ENCODE peak calls at places on chromosomes 4 and X, in four cellular contexts. One of them, this sample, is unnamed.
A peak's percentile ranks its signal among the peaks of the same experiment; 100 is the strongest.

GRCh38 chr4:30722916-30723270 is 2.7 kb downstream of the PCDH7 start:
- DNase-seq in heart right ventricle: no peak
- DNase-seq in IMR-90: no peak
- DNase-seq in suprapubic skin: no peak
- DNase-seq in this sample: no peak

GRCh38 chr4:70059149-70059548 is 8.9 kb downstream of the HTN1 start:
- DNase-seq in heart right ventricle: no peak
- DNase-seq in IMR-90: no peak
- DNase-seq in suprapubic skin: no peak
- DNase-seq in this sample: no peak

GRCh38 chrX:155434906-155435743 is 23.3 kb downstream of the F8A3 start:
- DNase-seq in heart right ventricle: no peak
- DNase-seq in IMR-90: no peak
- DNase-seq in suprapubic skin: no peak
- DNase-seq in this sample: peak; percentile 27

GRCh38 chr4:63777571-63777970 is 631.7 kb downstream of the TECRL start:
- DNase-seq in heart right ventricle: no peak
- DNase-seq in IMR-90: no peak
- DNase-seq in suprapubic skin: no peak
- DNase-seq in this sample: no peak

GRCh38 chr4:165784672-165785071 is 88.4 kb upstream of the TLL1 start:
- DNase-seq in heart right ventricle: peak; percentile 80
- DNase-seq in IMR-90: no peak
- DNase-seq in suprapubic skin: no peak
- DNase-seq in this sample: peak; percentile 2

GRCh38 chrX:39848900-39849299 is 248.9 kb downstream of the BCOR start:
- DNase-seq in heart right ventricle: no peak
- DNase-seq in IMR-90: peak; percentile 95
- DNase-seq in suprapubic skin: no peak
- DNase-seq in this sample: peak; percentile 81

GRCh38 chr4:148447672-148448071 is 5.5 kb upstream of the NR3C2 start:
- DNase-seq in heart right ventricle: peak; percentile 14
- DNase-seq in IMR-90: no peak
- DNase-seq in suprapubic skin: no peak
- DNase-seq in this sample: peak; percentile 39

GRCh38 chr4:110865611-110866254 is 242.9 kb upstream of the PITX2 start:
- DNase-seq in heart right ventricle: no peak
- DNase-seq in IMR-90: peak; percentile 55
- DNase-seq in suprapubic skin: no peak
- DNase-seq in this sample: peak; percentile 57

GRCh38 chr4:151917145-151917775 is 156.5 kb upstream of the GATB start:
- DNase-seq in heart right ventricle: no peak
- DNase-seq in IMR-90: no peak
- DNase-seq in suprapubic skin: no peak
- DNase-seq in this sample: no peak

GRCh38 chrX:397575-397974 is 10.9 kb upstream of the PPP2R3B start:
- DNase-seq in heart right ventricle: peak; percentile 68
- DNase-seq in IMR-90: peak; percentile 46
- DNase-seq in suprapubic skin: no peak
- DNase-seq in this sample: peak; percentile 71

GRCh38 chr4:175412744-175413143 is 399.3 kb downstream of the GPM6A start:
- DNase-seq in heart right ventricle: no peak
- DNase-seq in IMR-90: peak; percentile 63
- DNase-seq in suprapubic skin: no peak
- DNase-seq in this sample: peak; percentile 32

GRCh38 chr4:76526585-76526990 is 91.6 kb downstream of the SHROOM3 start:
- DNase-seq in heart right ventricle: no peak
- DNase-seq in IMR-90: no peak
- DNase-seq in suprapubic skin: no peak
- DNase-seq in this sample: peak; percentile 26

GRCh38 chr4:38739438-38739837 is 43.4 kb downstream of the TLR10 start:
- DNase-seq in heart right ventricle: no peak
- DNase-seq in IMR-90: no peak
- DNase-seq in suprapubic skin: no peak
- DNase-seq in this sample: no peak

GRCh38 chrX:79081895-79082512 is 62.5 kb upstream of the GPR174 start:
- DNase-seq in heart right ventricle: peak; percentile 6
- DNase-seq in IMR-90: peak; percentile 4
- DNase-seq in suprapubic skin: no peak
- DNase-seq in this sample: no peak

GRCh38 chr4:168710353-168710946 is 213.6 kb downstream of the PALLD start:
- DNase-seq in heart right ventricle: peak; percentile 36
- DNase-seq in IMR-90: peak; percentile 79
- DNase-seq in suprapubic skin: no peak
- DNase-seq in this sample: peak; percentile 56

GRCh38 chr4:71187399-71188196 is 151.2 kb upstream of the SLC4A4 start:
- DNase-seq in heart right ventricle: peak; percentile 16
- DNase-seq in IMR-90: peak; percentile 60
- DNase-seq in suprapubic skin: no peak
- DNase-seq in this sample: peak; percentile 32

GRCh38 chr4:11698846-11699590 is 270.3 kb upstream of the HS3ST1 start:
- DNase-seq in heart right ventricle: no peak
- DNase-seq in IMR-90: peak; percentile 80
- DNase-seq in suprapubic skin: no peak
- DNase-seq in this sample: peak; percentile 72

GRCh38 chr4:93670434-93670833 is 158.1 kb upstream of the ATOH1 start:
- DNase-seq in heart right ventricle: no peak
- DNase-seq in IMR-90: no peak
- DNase-seq in suprapubic skin: no peak
- DNase-seq in this sample: no peak

GRCh38 chr4:168353746-168354145 is 35.2 kb upstream of the DDX60 start:
- DNase-seq in heart right ventricle: no peak
- DNase-seq in IMR-90: no peak
- DNase-seq in suprapubic skin: no peak
- DNase-seq in this sample: no peak

GRCh38 chr4:104493071-104493831 is 1.4 kb downstream of the CXXC4 start:
- DNase-seq in heart right ventricle: no peak
- DNase-seq in IMR-90: no peak
- DNase-seq in suprapubic skin: no peak
- DNase-seq in this sample: no peak

GRCh38 chrX:20461576-20461975 is 194.9 kb upstream of the RPS6KA3 start:
- DNase-seq in heart right ventricle: no peak
- DNase-seq in IMR-90: peak; percentile 39
- DNase-seq in suprapubic skin: no peak
- DNase-seq in this sample: peak; percentile 48

GRCh38 chr4:146343199-146343598 is 128.9 kb downstream of the REELD1 start:
- DNase-seq in heart right ventricle: no peak
- DNase-seq in IMR-90: no peak
- DNase-seq in suprapubic skin: no peak
- DNase-seq in this sample: no peak

GRCh38 chr4:158799856-158800255 is 31.0 kb downstream of the FNIP2 start:
- DNase-seq in heart right ventricle: no peak
- DNase-seq in IMR-90: no peak
- DNase-seq in suprapubic skin: no peak
- DNase-seq in this sample: no peak

GRCh38 chr4:73690051-73690744 is 50.2 kb upstream of the CXCL8 start:
- DNase-seq in heart right ventricle: no peak
- DNase-seq in IMR-90: peak; percentile 76
- DNase-seq in suprapubic skin: no peak
- DNase-seq in this sample: peak; percentile 63

GRCh38 chr4:185232370-185232769 is 23.0 kb downstream of the SNX25 start:
- DNase-seq in heart right ventricle: no peak
- DNase-seq in IMR-90: peak; percentile 57
- DNase-seq in suprapubic skin: no peak
- DNase-seq in this sample: no peak

GRCh38 chr4:78313754-78314120 is 237.8 kb upstream of the ANXA3 start:
- DNase-seq in heart right ventricle: no peak
- DNase-seq in IMR-90: no peak
- DNase-seq in suprapubic skin: no peak
- DNase-seq in this sample: no peak

GRCh38 chr4:113008726-113009125 is 40.7 kb upstream of the ANK2 start:
- DNase-seq in heart right ventricle: no peak
- DNase-seq in IMR-90: no peak
- DNase-seq in suprapubic skin: no peak
- DNase-seq in this sample: no peak

GRCh38 chr4:139696491-139696890 is 30.9 kb downstream of the MGST2 start:
- DNase-seq in heart right ventricle: no peak
- DNase-seq in IMR-90: no peak
- DNase-seq in suprapubic skin: no peak
- DNase-seq in this sample: no peak

GRCh38 chr4:139694522-139694921 is 28.9 kb downstream of the MGST2 start:
- DNase-seq in heart right ventricle: no peak
- DNase-seq in IMR-90: no peak
- DNase-seq in suprapubic skin: no peak
- DNase-seq in this sample: no peak

GRCh38 chr4:139686988-139687387 is 21.4 kb downstream of the MGST2 start:
- DNase-seq in heart right ventricle: no peak
- DNase-seq in IMR-90: no peak
- DNase-seq in suprapubic skin: no peak
- DNase-seq in this sample: no peak

GRCh38 chr4:139689093-139689722 is 23.6 kb downstream of the MGST2 start:
- DNase-seq in heart right ventricle: no peak
- DNase-seq in IMR-90: peak; percentile 24
- DNase-seq in suprapubic skin: no peak
- DNase-seq in this sample: no peak

GRCh38 chr4:139692300-139693012 is 26.8 kb downstream of the MGST2 start:
- DNase-seq in heart right ventricle: peak; percentile 42
- DNase-seq in IMR-90: no peak
- DNase-seq in suprapubic skin: no peak
- DNase-seq in this sample: no peak
- TF ChIP-seq CTCF in heart right ventricle: no peak
- TF ChIP-seq CTCF in IMR-90: peak; percentile 20
- TF ChIP-seq CTCF in suprapubic skin: peak; percentile 22
- TF ChIP-seq CTCF in this sample: no peak

GRCh38 chrX:71487814-71488213 is 45.1 kb upstream of the OGT start:
- DNase-seq in heart right ventricle: no peak
- DNase-seq in IMR-90: no peak
- DNase-seq in suprapubic skin: no peak
- DNase-seq in this sample: no peak

GRCh38 chrX:71493111-71493613 is 39.7 kb upstream of the OGT start:
- DNase-seq in heart right ventricle: peak; percentile 7
- DNase-seq in IMR-90: no peak
- DNase-seq in suprapubic skin: peak; percentile 64
- DNase-seq in this sample: peak; percentile 2

GRCh38 chrX:71489540-71489939 is 43.4 kb upstream of the OGT start:
- DNase-seq in heart right ventricle: no peak
- DNase-seq in IMR-90: no peak
- DNase-seq in suprapubic skin: no peak
- DNase-seq in this sample: peak; percentile 14

GRCh38 chrX:71496476-71496875 is 36.4 kb upstream of the OGT start:
- DNase-seq in heart right ventricle: no peak
- DNase-seq in IMR-90: no peak
- DNase-seq in suprapubic skin: no peak
- DNase-seq in this sample: no peak

DNA sequence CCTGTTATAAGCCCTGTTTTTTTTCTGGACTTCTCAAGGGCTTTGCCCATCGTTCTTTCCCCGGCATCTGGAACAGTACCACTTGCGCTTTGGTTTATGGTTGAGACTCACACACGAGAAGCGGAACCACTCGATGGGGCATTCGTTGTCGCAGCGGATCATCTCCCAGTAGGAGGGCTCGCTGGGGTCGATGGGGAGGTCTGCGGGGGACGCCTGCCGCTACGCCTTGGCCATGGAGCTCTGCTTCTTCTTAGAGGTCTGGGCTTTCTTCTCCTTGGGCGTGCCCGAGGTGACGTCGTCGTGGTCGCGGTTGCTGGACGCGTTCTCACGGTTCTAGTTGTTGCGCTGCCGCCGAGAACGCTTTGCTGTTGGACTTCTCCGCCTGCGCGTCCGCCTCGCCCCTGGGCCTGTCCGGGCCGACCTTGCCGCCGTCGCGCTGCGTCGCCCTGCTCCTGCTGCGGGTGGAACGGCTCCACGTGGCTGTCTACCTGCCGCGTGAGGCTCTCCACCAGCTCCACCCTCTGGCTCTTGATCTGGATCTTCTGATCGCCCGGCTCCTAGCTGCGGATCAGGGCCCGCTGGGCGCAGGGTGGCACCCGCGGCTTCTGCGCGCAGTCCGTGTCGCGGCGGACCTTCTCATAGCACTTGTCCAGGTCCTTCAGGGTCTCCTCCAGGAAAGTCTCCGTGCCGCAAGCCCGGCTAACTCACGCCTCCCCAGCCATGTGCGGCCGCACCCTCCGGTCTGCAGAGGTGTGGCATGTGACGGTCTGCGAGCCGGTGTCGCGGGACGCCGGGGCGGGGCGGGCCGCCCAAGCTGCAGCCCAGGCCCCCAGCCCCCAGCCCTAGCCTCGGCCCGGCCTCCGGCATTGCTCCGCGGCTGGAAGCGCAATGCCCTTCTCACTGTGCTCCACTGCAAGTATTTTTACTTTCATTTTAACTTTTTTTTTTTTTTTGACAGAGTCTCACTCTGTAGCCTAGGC is 40.5 kb upstream of the OGT start:
- DNase-seq in heart right ventricle: peak; percentile 24
- DNase-seq in IMR-90: peak; percentile 26
- DNase-seq in suprapubic skin: peak; percentile 71
- DNase-seq in this sample: peak; percentile 21
- H3K4me3 ChIP-seq in heart right ventricle: no peak overlapping the region
- H3K4me3 ChIP-seq in IMR-90: peak overlapping the region; percentile 54
- H3K4me3 ChIP-seq in suprapubic skin: peak overlapping the region; percentile 58
- H3K4me3 ChIP-seq in this sample: peak overlapping the region; percentile 56

GRCh38 chr4:139453371-139454110 is 380 bp upstream of the RAB33B start:
- DNase-seq in heart right ventricle: peak; percentile 98
- DNase-seq in IMR-90: peak; percentile 97
- DNase-seq in suprapubic skin: peak; percentile 99
- DNase-seq in this sample: peak; percentile 99

GRCh38 chr4:139454111-139454600 is at the start of gene RAB33B:
- DNase-seq in heart right ventricle: no peak
- DNase-seq in IMR-90: peak; percentile 86
- DNase-seq in suprapubic skin: peak; percentile 95
- DNase-seq in this sample: peak; percentile 88

GRCh38 chr4:139452000-139452399 is 1.9 kb upstream of the RAB33B start:
- DNase-seq in heart right ventricle: no peak
- DNase-seq in IMR-90: no peak
- DNase-seq in suprapubic skin: no peak
- DNase-seq in this sample: no peak

GRCh38 chr4:139454646-139455045 is 725 bp downstream of the RAB33B start:
- DNase-seq in heart right ventricle: no peak
- DNase-seq in IMR-90: no peak
- DNase-seq in suprapubic skin: no peak
- DNase-seq in this sample: no peak

DNA sequence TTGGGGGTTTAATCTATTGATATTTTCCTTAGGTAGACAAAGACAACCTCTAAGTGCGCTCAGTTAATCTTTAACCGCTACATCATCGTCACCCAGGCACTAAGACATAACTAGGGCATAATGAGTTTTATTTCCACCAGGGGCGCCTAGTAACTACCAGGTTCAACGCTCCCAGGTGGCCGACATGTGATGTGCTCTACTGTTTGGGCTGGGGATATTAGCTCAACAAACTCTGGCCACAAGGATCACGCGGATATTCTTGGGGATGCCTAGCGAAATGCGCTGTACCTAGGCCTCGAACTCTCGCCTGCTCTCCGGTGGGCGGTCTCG is 915 bp upstream of the RAB33B start:
- DNase-seq in heart right ventricle: no peak
- DNase-seq in IMR-90: no peak
- DNase-seq in suprapubic skin: no peak
- DNase-seq in this sample: no peak
- TF ChIP-seq CTCF in heart right ventricle: peak; percentile 5
- TF ChIP-seq CTCF in IMR-90: peak; percentile 26
- TF ChIP-seq CTCF in suprapubic skin: peak; percentile 31
- TF ChIP-seq CTCF in this sample: peak; percentile 30

DNA sequence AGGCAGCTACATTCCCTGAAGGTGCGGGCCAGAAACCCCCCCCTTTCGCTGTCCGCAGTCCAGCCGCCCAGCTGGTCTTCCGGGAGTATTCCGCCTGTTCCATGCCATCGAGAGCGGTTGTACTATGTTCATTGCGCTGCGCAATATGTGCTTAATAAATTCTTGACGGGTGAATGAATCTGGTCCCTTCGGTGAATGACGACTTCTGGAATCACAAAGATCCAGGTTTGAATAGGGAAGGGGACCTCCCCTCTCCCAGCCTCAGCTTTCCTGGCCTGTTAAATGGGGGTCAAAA is 777 bp upstream of the TFE3 start:
- DNase-seq in heart right ventricle: no peak
- DNase-seq in IMR-90: no peak
- DNase-seq in suprapubic skin: no peak
- DNase-seq in this sample: no peak
- H3K4me3 ChIP-seq in heart right ventricle: peak overlapping the region; percentile 31
- H3K4me3 ChIP-seq in IMR-90: no peak overlapping the region
- H3K4me3 ChIP-seq in suprapubic skin: peak overlapping the region; percentile 74
- H3K4me3 ChIP-seq in this sample: peak overlapping the region; percentile 34